ENCODE peak calls at places on chromosomes 4 and X, in six cellular contexts. Q is suprapubic skin, C is upper lobe of left lung, P is A549, F is stomach, I is ovary. Y is an unnamed sample.

GRCh38 chr4:81466841-81467671 is 4.7 kb downstream of the RASGEF1B start:
- DNase-seq in Q (no peak), C (no peak), P (peak), F (peak), I (peak), Y (peak)

GRCh38 chrX:40153335-40154221 is 55.8 kb upstream of the BCOR start:
- DNase-seq in Q (no peak), C (peak), P (peak), F (peak), I (peak), Y (no peak)

GRCh38 chrX:119809185-119809666 is 17.8 kb upstream of the RPL39 start:
- DNase-seq in Q (no peak), C (no peak), P (no peak), F (no peak), I (no peak), Y (no peak)

GRCh38 chr4:3241905-3242304 is 7.1 kb upstream of the MSANTD1 start:
- DNase-seq in Q (no peak), C (no peak), P (no peak), F (no peak), I (peak), Y (no peak)

GRCh38 chr4:167908816-167909215 is 183.5 kb upstream of the ANXA10 start:
- DNase-seq in Q (no peak), C (no peak), P (no peak), F (no peak), I (no peak), Y (no peak)

GRCh38 chrX:119753001-119753400 is 5.4 kb upstream of the SOWAHD start:
- DNase-seq in Q (no peak), C (no peak), P (no peak), F (no peak), I (no peak), Y (no peak)

GRCh38 chr4:167101035-167101434 is 133.3 kb downstream of the SPOCK3 start:
- DNase-seq in Q (no peak), C (no peak), P (no peak), F (no peak), I (no peak), Y (no peak)

GRCh38 chrX:49919617-49920016 is 2.8 kb upstream of the CLCN5 start:
- DNase-seq in Q (peak), C (no peak), P (peak), F (peak), I (peak), Y (peak)

GRCh38 chrX:50100188-50100587 is 100.6 kb downstream of the AKAP4 start:
- DNase-seq in Q (no peak), C (no peak), P (peak), F (no peak), I (no peak), Y (peak)

GRCh38 chrX:126137899-126138298 is 28.2 kb downstream of the DCAF12L2 start:
- DNase-seq in Q (no peak), C (no peak), P (peak), F (no peak), I (no peak), Y (no peak)

GRCh38 chr4:84985952-84986351 is 19.5 kb upstream of the WDFY3 start:
- DNase-seq in Q (no peak), C (no peak), P (peak), F (no peak), I (no peak), Y (no peak)
- TF ChIP-seq POLR2A in Q (no peak), C (no peak), P (no peak), F (no peak), I (no peak), Y (no peak)

DNA sequence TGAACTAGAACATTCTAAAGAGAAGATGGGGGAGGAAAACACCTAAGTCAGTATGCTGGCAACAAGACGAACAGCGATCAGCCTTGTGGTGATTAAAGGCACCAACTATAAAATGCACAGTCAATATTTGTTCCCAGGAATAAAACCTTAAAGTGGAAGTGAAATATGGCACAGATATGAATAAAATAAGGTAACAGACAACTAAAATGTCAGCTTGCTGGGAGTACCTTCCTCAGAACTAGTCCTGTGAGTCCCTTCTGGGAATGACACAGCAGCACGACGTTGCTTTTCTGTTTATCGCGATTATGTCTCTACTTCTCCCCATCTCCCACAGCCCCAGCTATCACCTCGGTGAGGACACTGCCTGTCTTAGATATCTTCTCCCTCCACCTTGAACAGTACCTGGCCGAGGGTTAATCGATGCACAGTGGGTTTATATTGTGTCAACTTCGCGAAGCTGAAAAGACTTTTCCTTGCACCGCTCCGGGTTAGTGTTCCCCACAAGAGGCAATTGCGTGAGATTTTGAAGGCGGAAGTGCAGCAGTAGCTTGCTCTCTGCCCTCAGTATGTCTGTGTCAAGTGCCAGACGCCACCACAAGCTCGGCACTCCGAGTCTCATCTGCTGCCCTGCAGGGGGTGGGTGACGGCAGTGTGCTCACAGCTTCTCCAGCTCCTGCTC is 17.4 kb downstream of the MTNR1A start:
- DNase-seq in Q (no peak), C (no peak), P (no peak), F (no peak), I (no peak), Y (no peak)
- TF ChIP-seq EP300 in Q (no peak), C (no peak), P (no peak), F (no peak), I (no peak), Y (no peak)

DNA sequence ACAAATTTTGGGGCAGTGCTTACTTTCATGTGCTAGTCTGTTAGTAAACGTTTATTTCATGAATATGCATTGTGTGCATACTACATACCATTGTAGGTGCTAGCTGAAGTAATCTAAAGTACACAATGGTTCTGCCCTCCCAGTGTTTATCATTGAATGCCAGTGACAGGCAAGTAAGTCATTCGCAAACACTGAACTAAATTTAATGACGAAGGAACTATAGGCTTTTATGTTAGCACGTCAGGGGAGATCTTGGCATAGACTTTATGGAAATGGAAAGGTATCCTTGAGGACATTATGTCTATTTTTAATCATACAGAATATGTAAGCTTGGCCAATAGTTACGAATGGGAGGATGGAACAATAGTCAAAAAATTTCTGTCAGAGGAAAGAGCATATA is 427.0 kb upstream of the EPHA5 start:
- DNase-seq in Q (no peak), C (no peak), P (peak), F (no peak), I (no peak), Y (no peak)
- TF ChIP-seq CTCF in Q (no peak), C (no peak), P (no peak), F (no peak), I (no peak), Y (no peak)

GRCh38 chrX:55490121-55490520 is 473 bp upstream of the USP51 start:
- DNase-seq in Q (no peak), C (no peak), P (no peak), F (no peak), I (no peak), Y (no peak)

GRCh38 chrX:55488268-55488558 is 1.4 kb downstream of the USP51 start:
- DNase-seq in Q (no peak), C (no peak), P (no peak), F (no peak), I (no peak), Y (no peak)

GRCh38 chrX:55487143-55487542 is 2.5 kb downstream of the USP51 start:
- DNase-seq in Q (no peak), C (no peak), P (no peak), F (no peak), I (peak), Y (no peak)

GRCh38 chrX:55489315-55490009 is at the start of gene USP51:
- DNase-seq in Q (peak), C (peak), P (peak), F (peak), I (peak), Y (peak)

GRCh38 chrX:55488559-55489314 is 911 bp downstream of the USP51 start:
- DNase-seq in Q (peak), C (peak), P (peak), F (peak), I (peak), Y (peak)
- TF ChIP-seq POLR2A in Q (no peak), C (peak), P (no peak), F (no peak), I (peak), Y (peak)

DNA sequence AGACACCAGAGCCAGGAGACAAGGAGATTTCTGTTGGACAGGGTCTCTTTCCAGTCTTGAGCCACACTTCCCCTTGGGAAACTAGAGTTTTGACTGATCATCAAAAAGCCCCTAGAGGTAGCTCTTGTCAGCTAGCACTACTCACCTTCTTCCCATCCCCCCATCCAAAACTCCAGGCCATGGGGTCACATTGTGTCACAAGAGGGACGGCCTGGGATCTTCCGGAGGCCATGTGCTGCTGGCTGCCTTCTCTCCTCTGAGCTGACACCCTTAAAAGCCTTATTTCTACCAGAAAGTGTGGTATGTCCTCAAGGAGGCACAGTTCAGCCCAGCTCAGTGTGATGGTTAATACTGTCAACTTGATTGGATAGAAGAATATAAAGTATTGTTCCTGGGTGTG is 7.8 kb downstream of the PNMA3 start:
- DNase-seq in Q (no peak), C (no peak), P (no peak), F (no peak), I (no peak), Y (no peak)
- TF ChIP-seq EP300 in Q (no peak), C (no peak), P (no peak), F (no peak), I (no peak), Y (no peak)

DNA sequence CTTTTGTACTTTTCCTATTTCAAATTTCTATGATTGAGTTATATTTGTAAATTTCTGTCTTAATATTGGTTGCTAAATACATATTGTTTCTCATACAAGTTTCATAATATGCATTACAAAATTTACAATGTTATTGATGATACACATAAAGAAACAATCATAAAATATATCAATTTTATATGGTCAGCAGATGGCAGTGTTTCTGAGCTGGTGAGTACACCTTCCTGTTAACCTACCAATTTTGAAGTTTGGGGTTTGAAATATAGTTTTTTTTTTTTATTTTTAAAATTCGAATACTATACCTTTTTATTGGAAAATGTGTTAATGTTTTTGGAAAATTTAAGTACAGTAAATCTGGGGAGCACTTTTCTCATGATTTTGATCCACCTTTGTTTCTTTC is 1953.1 kb upstream of the ADGRL3 start:
- DNase-seq in Q (no peak), C (no peak), P (no peak), F (no peak), I (no peak), Y (no peak)
- TF ChIP-seq CTCF in Q (no peak), C (no peak), P (peak), F (peak), I (no peak), Y (peak)

GRCh38 chr4:9691221-9692065 is 90.0 kb upstream of the DRD5 start:
- DNase-seq in Q (peak), C (peak), P (peak), F (peak), I (peak), Y (peak)
- TF ChIP-seq POLR2A in Q (no peak), C (no peak), P (no peak), F (no peak), I (no peak), Y (no peak)

GRCh38 chr4:113951263-113951662 is 28.2 kb downstream of the ARSJ start:
- DNase-seq in Q (no peak), C (no peak), P (no peak), F (no peak), I (peak), Y (no peak)
- TF ChIP-seq EP300 in Q (no peak), C (no peak), P (no peak), F (no peak), I (no peak), Y (no peak)

DNA sequence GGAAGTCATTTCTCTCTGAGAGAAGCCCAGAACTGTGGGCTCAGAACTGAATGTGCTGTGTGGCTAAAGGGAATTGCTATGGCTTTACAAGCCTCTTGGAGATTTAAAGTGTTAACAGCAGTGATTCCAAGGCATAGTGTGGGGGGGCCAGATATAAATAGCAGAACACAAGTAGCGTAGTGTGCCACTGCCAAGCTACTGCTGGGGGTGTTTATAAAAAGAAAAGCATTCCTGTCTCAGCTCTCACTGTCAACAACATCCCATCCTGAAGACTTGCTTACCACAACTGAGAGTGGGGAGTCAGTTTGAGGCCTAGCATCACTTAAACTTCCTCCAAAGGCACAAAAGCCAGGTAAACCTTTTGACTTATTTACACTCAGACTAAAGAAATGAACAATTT is at the start of gene ART3:
- DNase-seq in Q (no peak), C (no peak), P (no peak), F (no peak), I (no peak), Y (no peak)
- TF ChIP-seq CTCF in Q (no peak), C (no peak), P (no peak), F (no peak), I (no peak), Y (no peak)